ENCODE peak calls at places on chromosomes 13 and 19, in six cellular contexts. S is stimulated activated CD8-positive, alpha-beta memory T cell treated with anti-CD3 and anti-CD28 coated beads, Interleukin-15, amount 100 ng/mL, for 1 hour; O is iris pigment epithelial cell; G is amniotic stem cell; I is CD4-positive, alpha-beta T cell; U is GM23248. L is an unnamed sample.

GRCh38 chr19:2476451-2477140 is 669 bp downstream of the GADD45B start:
- DNase-seq in I (peak; percentile 53), U (peak; percentile 88), G (no peak), S (peak; percentile 27), O (peak; percentile 77), L (no peak)

GRCh38 chr19:22733691-22734090 is 50.3 kb downstream of the ZNF99 start:
- DNase-seq in G (no peak), I (no peak), S (no peak), O (no peak), U (no peak), L (no peak)

GRCh38 chr19:54586397-54586796 is 7.0 kb upstream of the LILRA1 start:
- DNase-seq in G (no peak), S (no peak), I (no peak), U (no peak), O (no peak), L (no peak)

GRCh38 chr13:112965573-112966115 is 3.4 kb upstream of the MCF2L start:
- DNase-seq in U (no peak), G (no peak), I (no peak), S (no peak), O (no peak), L (no peak)

GRCh38 chr13:40878321-40878720 is 88.9 kb downstream of the SLC25A15 start:
- DNase-seq in O (peak; percentile 57), G (no peak), U (no peak), S (no peak), I (no peak), L (no peak)

GRCh38 chr13:65638572-65639168 is 1591.5 kb downstream of the PCDH9 start:
- DNase-seq in S (no peak), I (no peak), O (peak; percentile 67), U (peak; percentile 48), G (peak; percentile 17), L (peak; percentile 42)

GRCh38 chr19:3606690-3607289 is at the start of gene TBXA2R:
- DNase-seq in U (peak; percentile 86), G (peak; percentile 24), O (peak; percentile 59), S (peak; percentile 24), I (no peak), L (peak; percentile 72)

GRCh38 chr19:6387372-6387771 is 5.6 kb downstream of the GTF2F1 start:
- DNase-seq in U (no peak), G (no peak), O (no peak), S (no peak), I (no peak), L (no peak)

GRCh38 chr13:33519561-33520479 is 234.3 kb upstream of the STARD13 start:
- DNase-seq in U (peak; percentile 94), I (no peak), S (no peak), G (peak; percentile 74), O (peak; percentile 96), L (no peak)

L was measured in COLO829.